ENCODE peak calls at places on chromosomes 4 and X, in five cellular contexts. A is ovary, G is HepG2, V is suprapubic skin, E is lower leg skin. N is an unnamed sample.

GRCh38 chrX:131595120-131595519 is 51.2 kb downstream of the OR13H1 start:
- DNase-seq in A (no peak), G (no peak), V (no peak), E (no peak), N (no peak)

GRCh38 chrX:112769034-112769433 is 71.6 kb downstream of the AMOT start:
- DNase-seq in A (no peak), G (no peak), V (no peak), E (no peak), N (no peak)

GRCh38 chr4:74006009-74006476 is 7.6 kb upstream of the CXCL5 start:
- DNase-seq in A (no peak), G (no peak), V (no peak), E (peak), N (no peak)

GRCh38 chr4:93776386-93777080 is 52.0 kb upstream of the ATOH1 start:
- DNase-seq in A (no peak), G (no peak), V (no peak), E (no peak), N (no peak)

GRCh38 chr4:127844605-127845116 is 36.0 kb upstream of the PLK4 start:
- DNase-seq in A (no peak), G (no peak), V (no peak), E (no peak), N (no peak)

GRCh38 chr4:168385142-168385490 is 66.6 kb upstream of the DDX60 start:
- DNase-seq in A (no peak), G (no peak), V (no peak), E (no peak), N (no peak)

GRCh38 chr4:107778784-107779530 is 45.8 kb upstream of the SGMS2 start:
- DNase-seq in A (no peak), G (no peak), V (no peak), E (no peak), N (no peak)

GRCh38 chrX:116435597-116435996 is 809 bp upstream of the SLC6A14 start:
- DNase-seq in A (no peak), G (peak), V (no peak), E (no peak), N (no peak)

GRCh38 chr4:70313736-70314135 is 21.0 kb upstream of the CABS1 start:
- DNase-seq in A (no peak), G (no peak), V (no peak), E (no peak), N (no peak)

GRCh38 chrX:13216139-13216538 is 103.7 kb downstream of the ATXN3L start:
- DNase-seq in A (no peak), G (no peak), V (no peak), E (no peak), N (no peak)

GRCh38 chr4:47510506-47511143 is 25.6 kb downstream of the ATP10D start:
- DNase-seq in A (no peak), G (no peak), V (no peak), E (no peak), N (no peak)
- TF ChIP-seq CTCF in A (no peak), G (no peak), V (no peak), E (no peak), N (no peak)

GRCh38 chrX:110414273-110414672 is 55.6 kb downstream of the RTL9 start:
- DNase-seq in A (no peak), G (no peak), V (no peak), E (no peak), N (no peak)

GRCh38 chrX:110412971-110413726 is 54.5 kb downstream of the RTL9 start:
- DNase-seq in A (peak), G (peak), V (peak), E (peak), N (peak)

GRCh38 chrX:110415440-110416167 is 57.0 kb downstream of the RTL9 start:
- DNase-seq in A (no peak), G (no peak), V (no peak), E (no peak), N (no peak)

GRCh38 chrX:110413727-110414124 is 55.1 kb downstream of the RTL9 start:
- DNase-seq in A (no peak), G (no peak), V (no peak), E (no peak), N (no peak)

GRCh38 chrX:110414679-110415439 is 56.2 kb downstream of the RTL9 start:
- DNase-seq in A (no peak), G (no peak), V (no peak), E (no peak), N (no peak)
- H3K4me3 ChIP-seq in A (no peak), G (no peak), V (no peak), E (no peak), N (no peak)

GRCh38 chrX:77910108-77910840 is at the start of gene ATP7A:
- DNase-seq in A (peak), G (peak), V (peak), E (peak), N (peak)
- TF ChIP-seq POLR2A in A (no peak), G (peak), V (no peak), E (no peak), N (peak)

GRCh38 chr4:4254666-4255065 is 6.6 kb upstream of the TMEM128 start:
- DNase-seq in A (no peak), G (peak), V (no peak), E (no peak), N (no peak)

GRCh38 chr4:4256799-4257198 is 8.8 kb upstream of the TMEM128 start:
- DNase-seq in A (peak), G (no peak), V (no peak), E (no peak), N (no peak)

GRCh38 chr4:4259484-4260100 is 11.6 kb upstream of the TMEM128 start:
- DNase-seq in A (no peak), G (peak), V (no peak), E (no peak), N (no peak)

DNA sequence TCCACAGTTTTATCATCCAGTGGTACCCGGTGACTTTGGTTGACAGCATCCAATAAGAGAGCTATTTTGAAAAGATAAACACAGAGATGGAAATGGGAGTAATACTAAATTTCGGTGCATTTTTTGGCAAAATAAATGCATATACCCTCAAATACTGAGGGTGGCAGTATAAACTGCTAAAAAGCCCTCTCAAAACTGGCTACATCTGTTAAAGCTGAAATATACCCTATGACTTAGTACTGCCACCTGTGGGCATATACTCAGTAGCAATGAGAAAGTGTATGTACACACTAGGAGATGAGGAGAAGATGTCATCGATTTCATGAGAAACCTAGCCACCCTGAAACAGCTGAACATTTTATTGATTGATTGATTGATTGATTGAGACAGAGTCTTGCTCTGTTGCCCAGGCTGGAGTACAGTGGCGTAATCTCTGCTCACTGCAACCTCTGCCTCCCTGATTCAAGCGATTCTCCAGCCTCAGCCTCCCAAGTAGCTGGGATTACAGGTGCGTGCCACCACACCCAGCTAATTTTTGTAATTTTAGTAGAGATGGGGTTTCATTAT is 12.2 kb upstream of the TMEM128 start:
- DNase-seq in A (no peak), G (peak), V (no peak), E (no peak), N (no peak)
- TF ChIP-seq CTCF in A (no peak), G (peak), V (no peak), E (no peak), N (no peak)

DNA sequence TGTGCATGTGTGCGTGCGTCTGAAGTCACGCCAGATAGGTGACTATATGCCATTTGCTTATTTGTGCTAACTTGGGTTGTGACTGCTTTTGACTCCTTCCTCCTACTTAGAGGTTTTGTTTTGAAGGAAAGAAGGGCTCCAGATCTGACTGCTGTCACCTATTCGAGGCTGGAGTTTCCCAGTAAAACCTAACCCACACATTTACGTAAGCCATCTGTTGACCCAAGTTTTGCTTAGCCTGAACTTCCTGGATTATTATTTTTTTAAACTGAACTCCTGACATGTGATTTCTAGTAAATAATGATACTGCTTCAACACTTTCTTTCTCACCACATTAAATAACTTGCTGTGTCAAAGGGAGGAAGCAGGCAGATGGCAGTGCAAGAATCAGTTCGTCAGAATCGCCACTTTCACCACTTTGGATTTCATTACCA is 41.5 kb downstream of the DTHD1 start:
- DNase-seq in A (no peak), G (no peak), V (no peak), E (no peak), N (no peak)
- H3K4me3 ChIP-seq in A (no peak), G (no peak), V (no peak), E (no peak), N (no peak)

GRCh38 chr4:110533590-110533910 is 57.6 kb downstream of the ENPEP start:
- DNase-seq in A (no peak), G (no peak), V (no peak), E (no peak), N (no peak)

GRCh38 chr4:110532901-110533589 is 57.1 kb downstream of the ENPEP start:
- DNase-seq in A (no peak), G (no peak), V (no peak), E (no peak), N (no peak)

GRCh38 chr4:110533940-110534339 is 58.0 kb downstream of the ENPEP start:
- DNase-seq in A (no peak), G (peak), V (no peak), E (no peak), N (no peak)
- TF ChIP-seq POLR2A in A (no peak), G (no peak), V (no peak), E (no peak), N (no peak)

GRCh38 chr4:104491826-104492771 is 2.6 kb downstream of the CXXC4 start:
- DNase-seq in A (peak), G (no peak), V (no peak), E (no peak), N (peak)
- TF ChIP-seq CTCF in A (no peak), G (no peak), V (no peak), E (no peak), N (no peak)

N was measured in prostate gland.